ENCODE peak calls at places on chromosomes 1 and 21, in four cellular contexts. H, E, T and C are unnamed samples.

GRCh38 chr21:37965088-37965805 is 49.0 kb upstream of the KCNJ6 start:
- DNase-seq in H (no peak), E (no peak), T (no peak), C (no peak)

GRCh38 chr1:91895832-91896556 is 10.0 kb upstream of the TGFBR3 start:
- DNase-seq in H (no peak), E (no peak), T (no peak), C (no peak)

GRCh38 chr1:32769524-32770220 is 47.5 kb downstream of the YARS1 start:
- DNase-seq in H (no peak), E (peak), T (no peak), C (no peak)

GRCh38 chr1:37028981-37029617 is 5.2 kb downstream of the GRIK3 start:
- DNase-seq in H (no peak), E (no peak), T (no peak), C (peak)

GRCh38 chr21:43371786-43372185 is 55.1 kb downstream of the SIK1 start:
- DNase-seq in H (no peak), E (no peak), T (no peak), C (no peak)

GRCh38 chr1:2611034-2611501 is 21.7 kb downstream of the MMEL1 start:
- DNase-seq in H (no peak), E (peak), T (no peak), C (no peak)

GRCh38 chr1:231557898-231558710 is 29.6 kb downstream of the TSNAX start:
- DNase-seq in H (no peak), E (peak), T (no peak), C (no peak)

GRCh38 chr21:25313891-25314646 is 293.2 kb downstream of the MRPL39 start:
- DNase-seq in H (no peak), E (no peak), T (peak), C (no peak)

GRCh38 chr1:237043846-237044636 is 2.1 kb downstream of the RYR2 start:
- DNase-seq in H (no peak), E (no peak), T (no peak), C (no peak)

GRCh38 chr1:177600936-177601335 is 368.9 kb downstream of the SEC16B start:
- DNase-seq in H (peak), E (no peak), T (no peak), C (no peak)

GRCh38 chr1:9294440-9294773 is 1.7 kb downstream of the SPSB1 start:
- DNase-seq in H (no peak), E (peak), T (no peak), C (no peak)

GRCh38 chr1:60983701-60984065 is 98.7 kb upstream of the NFIA start:
- DNase-seq in H (no peak), E (no peak), T (no peak), C (no peak)

GRCh38 chr1:214029796-214030195 is 42.0 kb downstream of the PROX1 start:
- DNase-seq in H (no peak), E (no peak), T (peak), C (no peak)

GRCh38 chr1:32702599-32703478 is at the start of gene SYNC:
- DNase-seq in H (no peak), E (peak), T (no peak), C (no peak)

GRCh38 chr1:42392255-42392654 is 11.7 kb downstream of the RIMKLA start:
- DNase-seq in H (no peak), E (no peak), T (no peak), C (no peak)

GRCh38 chr1:225890346-225891228 is 1.6 kb upstream of the LEFTY1 start:
- DNase-seq in H (peak), E (no peak), T (no peak), C (no peak)

GRCh38 chr1:151290709-151291303 is 8.7 kb downstream of the ZNF687 start:
- DNase-seq in H (no peak), E (no peak), T (no peak), C (no peak)

GRCh38 chr1:200029624-200030074 is 2.1 kb downstream of the NR5A2 start:
- DNase-seq in H (no peak), E (no peak), T (no peak), C (no peak)

GRCh38 chr1:43705334-43705733 is 2.0 kb upstream of the ST3GAL3 start:
- DNase-seq in H (no peak), E (no peak), T (no peak), C (no peak)

GRCh38 chr21:35257413-35257812 is 208.3 kb upstream of the RUNX1 start:
- DNase-seq in H (peak), E (peak), T (peak), C (no peak)

GRCh38 chr1:236041899-236042618 is 22.8 kb downstream of the NID1 start:
- DNase-seq in H (no peak), E (no peak), T (no peak), C (no peak)

GRCh38 chr21:45073301-45074047 is 906 bp upstream of the ADARB1 start:
- DNase-seq in H (peak), E (no peak), T (no peak), C (no peak)

GRCh38 chr1:105138445-105138821 is 1388.7 kb downstream of the AMY1C start:
- DNase-seq in H (no peak), E (no peak), T (peak), C (no peak)

GRCh38 chr1:50195205-50195604 is 86.5 kb downstream of the ELAVL4 start:
- DNase-seq in H (no peak), E (no peak), T (no peak), C (no peak)

GRCh38 chr1:161721738-161722343 is 497 bp downstream of the FCRLB start:
- DNase-seq in H (no peak), E (peak), T (no peak), C (no peak)
- H3K4me3 ChIP-seq in H (no peak), E (no peak), T (no peak), C (no peak)

GRCh38 chr1:54571326-54571725 is 23.3 kb downstream of the ACOT11 start:
- DNase-seq in H (no peak), E (no peak), T (no peak), C (no peak)
- TF ChIP-seq CTCF in H (no peak), E (no peak), T (no peak), C (no peak)

GRCh38 chr1:183632087-183632486 is 3.5 kb downstream of the ARPC5 start:
- DNase-seq in H (no peak), E (peak), T (peak), C (no peak)

GRCh38 chr1:183635112-183635605 is 424 bp downstream of the ARPC5 start:
- DNase-seq in H (no peak), E (no peak), T (no peak), C (no peak)

GRCh38 chr1:183632964-183633363 is 2.6 kb downstream of the ARPC5 start:
- DNase-seq in H (no peak), E (no peak), T (no peak), C (no peak)

GRCh38 chr1:183634429-183635065 is 1.0 kb downstream of the ARPC5 start:
- DNase-seq in H (no peak), E (no peak), T (no peak), C (no peak)

GRCh38 chr1:183633676-183634343 is 1.8 kb downstream of the ARPC5 start:
- DNase-seq in H (no peak), E (peak), T (peak), C (peak)
- H3K4me3 ChIP-seq in H (peak), E (peak), T (peak), C (peak)

GRCh38 chr1:228074954-228075730 is 7.4 kb upstream of the ARF1 start:
- DNase-seq in H (no peak), E (no peak), T (no peak), C (no peak)

GRCh38 chr1:228075801-228076271 is 6.7 kb upstream of the ARF1 start:
- DNase-seq in H (no peak), E (no peak), T (no peak), C (no peak)

GRCh38 chr1:228072658-228073043 is 9.9 kb upstream of the ARF1 start:
- DNase-seq in H (no peak), E (no peak), T (no peak), C (no peak)

GRCh38 chr1:228073061-228073869 is 9.2 kb upstream of the ARF1 start:
- DNase-seq in H (no peak), E (no peak), T (no peak), C (no peak)

DNA sequence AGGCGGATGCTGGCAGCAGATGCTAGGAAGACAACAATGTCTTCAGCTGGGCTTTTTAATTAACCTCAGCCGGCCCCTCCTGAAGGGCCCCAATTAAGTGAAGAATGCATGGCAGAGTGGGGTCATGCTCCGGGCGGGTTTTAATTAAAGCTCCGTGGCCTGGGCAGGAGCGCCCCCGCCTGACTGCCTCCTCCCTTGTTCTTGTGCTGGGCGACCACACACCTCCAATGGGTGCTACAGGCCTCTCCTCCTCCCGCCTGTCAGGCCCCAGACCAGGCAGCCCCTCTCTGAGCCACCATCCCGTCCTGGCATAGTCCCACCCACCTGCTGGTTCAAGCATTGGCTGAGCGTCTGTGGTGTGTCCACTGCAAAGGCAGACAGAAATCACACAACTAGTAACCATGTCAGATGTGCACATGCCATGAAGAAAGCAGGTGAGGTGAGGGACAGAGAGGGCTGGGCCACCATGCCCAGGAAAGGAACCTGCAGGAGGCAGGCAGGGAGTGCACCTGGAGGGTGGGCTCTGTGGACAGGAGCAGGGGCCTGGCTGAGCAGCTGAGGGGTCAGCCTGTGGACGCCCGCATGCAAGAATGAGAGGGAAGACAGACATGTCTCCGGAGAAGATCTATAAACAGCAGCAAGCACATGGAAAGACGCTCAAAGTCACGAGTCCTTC is 8.5 kb upstream of the ARF1 start:
- DNase-seq in H (no peak), E (no peak), T (no peak), C (no peak)
- TF ChIP-seq CTCF in H (no peak), E (no peak), T (peak), C (no peak)

GRCh38 chr1:51240096-51240495 is 4.0 kb downstream of the RNF11 start:
- DNase-seq in H (no peak), E (no peak), T (no peak), C (no peak)
- H3K4me3 ChIP-seq in H (no peak), E (no peak), T (no peak), C (no peak)

GRCh38 chr1:56494306-56494705 is 85.1 kb downstream of the PLPP3 start:
- DNase-seq in H (no peak), E (no peak), T (no peak), C (no peak)

GRCh38 chr1:56496158-56496557 is 83.2 kb downstream of the PLPP3 start:
- DNase-seq in H (no peak), E (no peak), T (no peak), C (no peak)

GRCh38 chr1:56493826-56494225 is 85.5 kb downstream of the PLPP3 start:
- DNase-seq in H (no peak), E (no peak), T (no peak), C (no peak)

GRCh38 chr1:56495538-56495937 is 83.8 kb downstream of the PLPP3 start:
- DNase-seq in H (no peak), E (no peak), T (no peak), C (no peak)

GRCh38 chr1:56496861-56497772 is 82.2 kb downstream of the PLPP3 start:
- DNase-seq in H (no peak), E (no peak), T (no peak), C (no peak)
- TF ChIP-seq CTCF in H (no peak), E (no peak), T (no peak), C (no peak)